ENCODE peak calls at places on chromosome 11, in ten cellular contexts. H is thyroid gland; K is stimulated activated CD8-positive, alpha-beta memory T cell treated with anti-CD3 and anti-CD28 coated beads, Interleukin-12 subunit alpha, Interleukin-12 subunit beta, amount 100 ng/mL, for 4 hours; W is Ammon's horn; M is activated naive CD8-positive, alpha-beta T cell treated with anti-CD3 and anti-CD28 coated beads, Interleukin-2, amount 50 U/mL, for 16 hours; X is OCI-M1; Y is Right ventricle myocardium superior; T is naive B cell; D is SK-N-SH; R is spleen. U is an unnamed sample.

GRCh38 chr11:57391546-57391945 is 1.1 kb upstream of the PRG2 start:
- DNase-seq in H (no peak), K (no peak), W (no peak), M (no peak), X (no peak), Y (no peak), T (no peak), D (no peak), R (no peak), U (no peak)

GRCh38 chr11:62688481-62688880 is 849 bp downstream of the LRRN4CL start:
- DNase-seq in H (no peak), K (no peak), W (no peak), M (no peak), X (no peak), Y (no peak), T (no peak), D (no peak), R (no peak), U (no peak)

GRCh38 chr11:30983143-30983542 is 386.4 kb downstream of the DCDC1 start:
- DNase-seq in H (no peak), K (no peak), W (no peak), M (no peak), X (no peak), Y (no peak), T (no peak), D (no peak), R (no peak), U (no peak)

GRCh38 chr11:100923555-100923954 is 206.1 kb downstream of the PGR start:
- DNase-seq in H (no peak), K (no peak), W (no peak), M (no peak), X (no peak), Y (no peak), T (no peak), D (no peak), R (no peak), U (no peak)

GRCh38 chr11:4881188-4881587 is 512 bp upstream of the OR51T1 start:
- DNase-seq in H (no peak), K (no peak), W (no peak), M (no peak), X (no peak), Y (no peak), T (no peak), D (no peak), R (no peak), U (no peak)

GRCh38 chr11:10498426-10499250 is 42.3 kb downstream of the RNF141 start:
- DNase-seq in H (no peak), K (no peak), W (no peak), M (no peak), X (no peak), Y (no peak), T (no peak), D (no peak), R (no peak), U (no peak)

GRCh38 chr11:97717922-97718321 is 1302.8 kb upstream of the CNTN5 start:
- DNase-seq in H (no peak), K (no peak), W (no peak), M (no peak), X (no peak), Y (no peak), T (no peak), D (no peak), R (no peak), U (no peak)

GRCh38 chr11:46492540-46492939 is 101.0 kb upstream of the CHRM4 start:
- DNase-seq in H (no peak), K (no peak), W (no peak), M (no peak), X (no peak), Y (no peak), T (no peak), D (no peak), R (no peak), U (no peak)

GRCh38 chr11:77779935-77780334 is 40.6 kb downstream of the RSF1 start:
- DNase-seq in H (no peak), K (no peak), W (no peak), M (no peak), X (peak), Y (no peak), T (no peak), D (no peak), R (no peak), U (no peak)

GRCh38 chr11:18056561-18057181 is 10.6 kb upstream of the TPH1 start:
- DNase-seq in H (no peak), K (no peak), W (no peak), M (no peak), X (no peak), Y (no peak), T (no peak), D (no peak), R (no peak), U (no peak)

GRCh38 chr11:73398721-73399120 is 22.5 kb downstream of the RELT start:
- DNase-seq in H (no peak), K (no peak), W (no peak), M (no peak), X (no peak), Y (no peak), T (no peak), D (no peak), R (no peak), U (no peak)

GRCh38 chr11:108220721-108221346 is 1.6 kb downstream of the NPAT start:
- DNase-seq in H (no peak), K (no peak), W (no peak), M (no peak), X (peak), Y (no peak), T (no peak), D (no peak), R (no peak), U (no peak)

GRCh38 chr11:69923641-69924307 is 104.6 kb upstream of the FGF3 start:
- DNase-seq in H (no peak), K (no peak), W (no peak), M (no peak), X (no peak), Y (no peak), T (no peak), D (no peak), R (peak), U (no peak)

GRCh38 chr11:3182462-3182852 is 17.3 kb upstream of the OSBPL5 start:
- DNase-seq in H (no peak), K (no peak), W (no peak), M (no peak), X (no peak), Y (peak), T (no peak), D (no peak), R (peak), U (no peak)

GRCh38 chr11:124070906-124071621 is 29.9 kb upstream of the OR10G7 start:
- DNase-seq in H (peak), K (peak), W (peak), M (peak), X (peak), Y (peak), T (peak), D (peak), R (peak), U (peak)